ENCODE peak calls at places on chromosomes 6 and 20, in seven cellular contexts. B is right cardiac atrium; U is brain microvascular endothelial cell; Q is ovary; V is CD4-positive, CD25-positive, alpha-beta regulatory T cell; H is tibial nerve; L is endothelial cell of umbilical vein. N is an unnamed sample.

GRCh38 chr20:33015114-33015491 is 7.6 kb downstream of the BPIFB2 start:
- DNase-seq in U (no peak), B (no peak), V (no peak), H (no peak), Q (no peak), L (no peak), N (no peak)

GRCh38 chr6:109772961-109773431 is 81.9 kb downstream of the FIG4 start:
- DNase-seq in B (peak), U (peak), Q (no peak), H (no peak), L (no peak), V (no peak), N (no peak)

GRCh38 chr6:82080767-82081166 is 166.8 kb downstream of the IBTK start:
- DNase-seq in U (no peak), V (no peak), B (no peak), Q (no peak), H (no peak), L (no peak), N (no peak)

GRCh38 chr20:59604770-59605665 is 678 bp downstream of the PHACTR3 start:
- DNase-seq in V (no peak), B (no peak), L (no peak), U (no peak), H (no peak), Q (no peak), N (no peak)

GRCh38 chr20:4471221-4471620 is 250.5 kb upstream of the PRND start:
- DNase-seq in L (no peak), H (no peak), Q (no peak), U (no peak), V (no peak), B (no peak), N (no peak)

GRCh38 chr6:36666726-36667591 is 11.6 kb upstream of the CDKN1A start:
- DNase-seq in B (peak), Q (peak), U (peak), L (peak), V (no peak), H (peak), N (peak)

GRCh38 chr6:146770965-146771735 is 172.4 kb downstream of the ADGB start:
- DNase-seq in L (peak), V (no peak), Q (peak), U (no peak), B (peak), H (no peak), N (no peak)

GRCh38 chr20:33604084-33604990 is 57.8 kb upstream of the C20orf144 start:
- DNase-seq in H (no peak), B (no peak), V (no peak), U (no peak), Q (no peak), L (no peak), N (no peak)

GRCh38 chr6:21800330-21800729 is 206.8 kb downstream of the SOX4 start:
- DNase-seq in B (no peak), H (no peak), Q (no peak), L (no peak), V (no peak), U (no peak), N (no peak)

GRCh38 chr6:35765739-35766138 is 10.7 kb upstream of the CLPSL2 start:
- DNase-seq in U (no peak), V (no peak), L (no peak), H (no peak), Q (no peak), B (no peak), N (no peak)

GRCh38 chr6:148109732-148110131 is 232.9 kb upstream of the SASH1 start:
- DNase-seq in V (no peak), B (no peak), H (no peak), L (no peak), U (no peak), Q (no peak), N (no peak)

GRCh38 chr6:110852769-110853168 is 21.8 kb upstream of the AMD1 start:
- DNase-seq in V (no peak), L (no peak), Q (no peak), U (no peak), H (no peak), B (no peak), N (no peak)

DNA sequence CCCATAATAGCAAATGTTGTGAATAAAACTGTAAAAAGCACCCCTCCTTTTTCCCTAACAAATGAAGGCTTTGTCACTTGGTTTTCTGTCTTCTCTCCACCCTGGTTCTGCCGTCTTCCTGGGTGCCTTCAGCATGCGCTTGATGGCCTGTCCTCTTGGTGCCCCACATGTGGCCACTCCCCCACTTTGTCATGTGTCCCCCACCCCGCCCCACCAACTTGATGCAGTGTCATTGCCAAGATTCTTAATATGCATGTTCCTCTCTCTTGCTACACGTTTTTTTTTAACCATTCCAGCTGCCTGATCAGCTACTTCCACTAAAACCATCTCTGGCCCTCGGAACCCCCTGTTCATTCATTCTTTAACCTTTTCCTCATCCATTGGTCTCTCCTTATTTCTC is 340.3 kb downstream of the QKI start:
- DNase-seq in V (no peak), H (no peak), U (no peak), Q (no peak), L (no peak), B (peak), N (no peak)
- H3K27ac ChIP-seq in V (no peak), H (no peak), U (no peak), Q (no peak), L (no peak), B (no peak), N (no peak)

GRCh38 chr20:25353754-25354705 is 36.6 kb downstream of the ABHD12 start:
- DNase-seq in U (no peak), Q (no peak), L (no peak), V (no peak), H (no peak), B (no peak), N (no peak)
- H3K27ac ChIP-seq in U (no peak), Q (no peak), L (no peak), V (no peak), H (peak), B (no peak), N (peak)

GRCh38 chr6:17101422-17102257 is at the start of gene STMND1:
- DNase-seq in L (peak), Q (no peak), B (peak), V (no peak), U (no peak), H (no peak), N (peak)
- H3K27ac ChIP-seq in L (no peak), Q (no peak), B (no peak), V (no peak), U (no peak), H (no peak), N (peak)

DNA sequence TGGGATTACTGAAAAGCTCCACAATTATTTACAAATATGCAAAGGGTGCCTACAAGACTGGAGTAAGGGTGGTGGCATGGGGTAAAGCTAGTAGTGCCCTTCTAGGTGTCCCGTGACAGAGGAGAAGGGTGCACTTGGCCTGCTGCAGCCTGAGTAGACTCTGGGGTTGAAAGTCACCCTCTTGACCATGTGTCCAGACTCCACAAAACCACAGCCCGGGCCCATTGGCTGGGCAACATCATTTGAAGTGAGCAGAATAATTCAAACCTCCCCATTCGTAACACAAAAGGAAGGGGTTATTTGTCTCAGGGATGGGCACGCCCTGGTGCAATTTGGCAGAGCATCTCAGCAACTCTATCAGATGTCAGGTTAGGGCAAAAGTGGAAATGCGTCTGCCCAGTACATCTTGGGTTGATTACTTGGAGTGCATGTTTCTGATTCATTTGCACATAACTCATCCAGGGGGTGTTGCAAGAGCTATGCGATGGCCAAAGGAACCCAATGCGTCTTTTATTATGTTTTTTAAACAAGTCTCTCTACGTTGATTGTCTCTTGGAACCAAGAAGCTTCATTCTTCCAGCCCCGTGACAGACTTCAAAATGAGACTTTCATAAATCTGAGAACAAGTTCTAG is 56.7 kb downstream of the ISM1 start:
- DNase-seq in L (no peak), U (no peak), Q (no peak), B (no peak), H (no peak), V (no peak), N (no peak)
- H3K27ac ChIP-seq in L (no peak), U (no peak), Q (no peak), B (no peak), H (peak), V (no peak), N (no peak)

GRCh38 chr6:150377211-150377781 is 8.5 kb downstream of the IYD start:
- DNase-seq in V (no peak), B (peak), H (no peak), U (no peak), Q (no peak), L (no peak), N (no peak)
- H3K27ac ChIP-seq in V (no peak), B (no peak), H (peak), U (no peak), Q (no peak), L (no peak), N (no peak)

N was measured in caudate nucleus.